ENCODE peak calls at places on chromosomes 3 and 15, in nine cellular contexts. One of them, this sample, is unnamed.

GRCh38 chr3:72034956-72035355 is 250.0 kb upstream of the PROK2 start:
- DNase-seq in IMR-90: no peak
- DNase-seq in GM23338: no peak
- DNase-seq in Peyer's patch: no peak
- DNase-seq in AG04449: no peak
- DNase-seq in stomach: no peak
- DNase-seq in lower lobe of right lung: no peak
- DNase-seq in prostate gland: no peak
- DNase-seq in breast epithelium: no peak
- DNase-seq in this sample: no peak

GRCh38 chr3:41118461-41119385 is 80.6 kb upstream of the CTNNB1 start:
- DNase-seq in lower lobe of right lung: no peak
- DNase-seq in IMR-90: no peak
- DNase-seq in stomach: no peak
- DNase-seq in GM23338: no peak
- DNase-seq in AG04449: no peak
- DNase-seq in prostate gland: no peak
- DNase-seq in breast epithelium: no peak
- DNase-seq in Peyer's patch: peak
- DNase-seq in this sample: no peak

GRCh38 chr15:90762109-90762508 is 45.0 kb downstream of the BLM start:
- DNase-seq in prostate gland: no peak
- DNase-seq in AG04449: no peak
- DNase-seq in lower lobe of right lung: peak
- DNase-seq in Peyer's patch: peak
- DNase-seq in stomach: peak
- DNase-seq in IMR-90: peak
- DNase-seq in breast epithelium: no peak
- DNase-seq in GM23338: peak
- DNase-seq in this sample: no peak

GRCh38 chr15:61226313-61227250 is 2.5 kb downstream of the RORA start:
- DNase-seq in stomach: no peak
- DNase-seq in AG04449: no peak
- DNase-seq in breast epithelium: no peak
- DNase-seq in prostate gland: no peak
- DNase-seq in GM23338: peak
- DNase-seq in lower lobe of right lung: no peak
- DNase-seq in IMR-90: peak
- DNase-seq in Peyer's patch: no peak
- DNase-seq in this sample: no peak

GRCh38 chr3:5122741-5123706 is 932 bp downstream of the ARL8B start:
- DNase-seq in AG04449: no peak
- DNase-seq in GM23338: peak
- DNase-seq in IMR-90: peak
- DNase-seq in prostate gland: peak
- DNase-seq in stomach: peak
- DNase-seq in breast epithelium: no peak
- DNase-seq in lower lobe of right lung: peak
- DNase-seq in Peyer's patch: peak
- DNase-seq in this sample: peak

GRCh38 chr15:65634381-65634780 is 12.6 kb downstream of the SLC24A1 start:
- DNase-seq in AG04449: no peak
- DNase-seq in prostate gland: no peak
- DNase-seq in lower lobe of right lung: no peak
- DNase-seq in Peyer's patch: no peak
- DNase-seq in breast epithelium: no peak
- DNase-seq in GM23338: no peak
- DNase-seq in IMR-90: no peak
- DNase-seq in stomach: no peak
- DNase-seq in this sample: no peak

GRCh38 chr3:12507871-12508281 is 23.6 kb downstream of the TSEN2 start:
- DNase-seq in Peyer's patch: no peak
- DNase-seq in AG04449: no peak
- DNase-seq in GM23338: no peak
- DNase-seq in breast epithelium: no peak
- DNase-seq in IMR-90: peak
- DNase-seq in lower lobe of right lung: no peak
- DNase-seq in stomach: no peak
- DNase-seq in prostate gland: no peak
- DNase-seq in this sample: no peak

GRCh38 chr3:126885425-126885824 is 97.5 kb upstream of the PLXNA1 start:
- DNase-seq in prostate gland: no peak
- DNase-seq in lower lobe of right lung: no peak
- DNase-seq in GM23338: no peak
- DNase-seq in AG04449: no peak
- DNase-seq in Peyer's patch: no peak
- DNase-seq in stomach: no peak
- DNase-seq in IMR-90: no peak
- DNase-seq in breast epithelium: no peak
- DNase-seq in this sample: no peak

GRCh38 chr3:42066516-42067181 is 24.5 kb upstream of the TRAK1 start:
- DNase-seq in stomach: no peak
- DNase-seq in lower lobe of right lung: no peak
- DNase-seq in breast epithelium: no peak
- DNase-seq in IMR-90: peak
- DNase-seq in prostate gland: no peak
- DNase-seq in Peyer's patch: peak
- DNase-seq in GM23338: peak
- DNase-seq in AG04449: no peak
- DNase-seq in this sample: no peak

GRCh38 chr15:100919481-100920405 is 586 bp downstream of the LRRK1 start:
- DNase-seq in Peyer's patch: peak
- DNase-seq in stomach: no peak
- DNase-seq in prostate gland: no peak
- DNase-seq in IMR-90: peak
- DNase-seq in lower lobe of right lung: peak
- DNase-seq in AG04449: no peak
- DNase-seq in breast epithelium: no peak
- DNase-seq in GM23338: peak
- DNase-seq in this sample: no peak

GRCh38 chr3:174270841-174271240 is 588.3 kb upstream of the NAALADL2 start:
- DNase-seq in lower lobe of right lung: no peak
- DNase-seq in GM23338: no peak
- DNase-seq in AG04449: peak
- DNase-seq in prostate gland: no peak
- DNase-seq in stomach: no peak
- DNase-seq in Peyer's patch: no peak
- DNase-seq in breast epithelium: no peak
- DNase-seq in IMR-90: peak
- DNase-seq in this sample: no peak

GRCh38 chr15:31474059-31474868 is 147.6 kb downstream of the KLF13 start:
- DNase-seq in breast epithelium: no peak
- DNase-seq in lower lobe of right lung: no peak
- DNase-seq in GM23338: no peak
- DNase-seq in AG04449: no peak
- DNase-seq in Peyer's patch: peak
- DNase-seq in IMR-90: no peak
- DNase-seq in prostate gland: no peak
- DNase-seq in stomach: peak
- DNase-seq in this sample: no peak

GRCh38 chr3:50375200-50375931 is 16.0 kb upstream of the TMEM115 start:
- DNase-seq in GM23338: peak
- DNase-seq in stomach: no peak
- DNase-seq in IMR-90: no peak
- DNase-seq in prostate gland: no peak
- DNase-seq in breast epithelium: no peak
- DNase-seq in Peyer's patch: no peak
- DNase-seq in AG04449: no peak
- DNase-seq in lower lobe of right lung: no peak
- DNase-seq in this sample: no peak
- TF ChIP-seq CTCF in GM23338: peak
- TF ChIP-seq CTCF in stomach: no peak
- TF ChIP-seq CTCF in IMR-90: no peak
- TF ChIP-seq CTCF in prostate gland: no peak
- TF ChIP-seq CTCF in breast epithelium: no peak
- TF ChIP-seq CTCF in Peyer's patch: no peak
- TF ChIP-seq CTCF in AG04449: no peak
- TF ChIP-seq CTCF in lower lobe of right lung: no peak
- TF ChIP-seq CTCF in this sample: no peak

GRCh38 chr3:106083207-106083606 is 214.4 kb upstream of the CBLB start:
- DNase-seq in IMR-90: no peak
- DNase-seq in stomach: no peak
- DNase-seq in Peyer's patch: no peak
- DNase-seq in lower lobe of right lung: no peak
- DNase-seq in GM23338: no peak
- DNase-seq in prostate gland: no peak
- DNase-seq in breast epithelium: no peak
- DNase-seq in AG04449: no peak
- DNase-seq in this sample: no peak
- H3K4me3 ChIP-seq in IMR-90: no peak
- H3K4me3 ChIP-seq in stomach: no peak
- H3K4me3 ChIP-seq in Peyer's patch: no peak
- H3K4me3 ChIP-seq in lower lobe of right lung: no peak
- H3K4me3 ChIP-seq in GM23338: no peak
- H3K4me3 ChIP-seq in prostate gland: no peak
- H3K4me3 ChIP-seq in breast epithelium: no peak
- H3K4me3 ChIP-seq in AG04449: no peak
- H3K4me3 ChIP-seq in this sample: no peak

GRCh38 chr3:66441692-66442091 is 59.1 kb downstream of the LRIG1 start:
- DNase-seq in prostate gland: no peak
- DNase-seq in lower lobe of right lung: no peak
- DNase-seq in GM23338: no peak
- DNase-seq in IMR-90: no peak
- DNase-seq in Peyer's patch: no peak
- DNase-seq in breast epithelium: no peak
- DNase-seq in AG04449: no peak
- DNase-seq in stomach: no peak
- DNase-seq in this sample: no peak
- TF ChIP-seq CTCF in prostate gland: no peak
- TF ChIP-seq CTCF in lower lobe of right lung: no peak
- TF ChIP-seq CTCF in GM23338: no peak
- TF ChIP-seq CTCF in IMR-90: no peak
- TF ChIP-seq CTCF in Peyer's patch: no peak
- TF ChIP-seq CTCF in breast epithelium: no peak
- TF ChIP-seq CTCF in AG04449: no peak
- TF ChIP-seq CTCF in stomach: no peak
- TF ChIP-seq CTCF in this sample: no peak

GRCh38 chr15:78195735-78196201 is 38.6 kb downstream of the ACSBG1 start:
- DNase-seq in IMR-90: no peak
- DNase-seq in lower lobe of right lung: no peak
- DNase-seq in prostate gland: peak
- DNase-seq in breast epithelium: no peak
- DNase-seq in stomach: peak
- DNase-seq in GM23338: peak
- DNase-seq in AG04449: no peak
- DNase-seq in Peyer's patch: peak
- DNase-seq in this sample: no peak

GRCh38 chr15:78193731-78194567 is 40.4 kb downstream of the ACSBG1 start:
- DNase-seq in prostate gland: no peak
- DNase-seq in IMR-90: no peak
- DNase-seq in GM23338: no peak
- DNase-seq in AG04449: no peak
- DNase-seq in Peyer's patch: peak
- DNase-seq in stomach: peak
- DNase-seq in breast epithelium: no peak
- DNase-seq in lower lobe of right lung: no peak
- DNase-seq in this sample: no peak

GRCh38 chr15:78197632-78198031 is 36.7 kb downstream of the ACSBG1 start:
- DNase-seq in stomach: peak
- DNase-seq in breast epithelium: no peak
- DNase-seq in Peyer's patch: peak
- DNase-seq in prostate gland: no peak
- DNase-seq in lower lobe of right lung: no peak
- DNase-seq in GM23338: no peak
- DNase-seq in IMR-90: no peak
- DNase-seq in AG04449: no peak
- DNase-seq in this sample: no peak

GRCh38 chr15:78194568-78194925 is 39.8 kb downstream of the ACSBG1 start:
- DNase-seq in prostate gland: no peak
- DNase-seq in breast epithelium: no peak
- DNase-seq in stomach: peak
- DNase-seq in IMR-90: no peak
- DNase-seq in Peyer's patch: peak
- DNase-seq in lower lobe of right lung: no peak
- DNase-seq in GM23338: no peak
- DNase-seq in AG04449: no peak
- DNase-seq in this sample: no peak

GRCh38 chr15:78192826-78193594 is 41.4 kb downstream of the ACSBG1 start:
- DNase-seq in breast epithelium: no peak
- DNase-seq in GM23338: no peak
- DNase-seq in stomach: peak
- DNase-seq in prostate gland: no peak
- DNase-seq in Peyer's patch: peak
- DNase-seq in IMR-90: no peak
- DNase-seq in AG04449: no peak
- DNase-seq in lower lobe of right lung: no peak
- DNase-seq in this sample: no peak
- H3K4me3 ChIP-seq in breast epithelium: no peak
- H3K4me3 ChIP-seq in GM23338: no peak
- H3K4me3 ChIP-seq in stomach: no peak
- H3K4me3 ChIP-seq in prostate gland: no peak
- H3K4me3 ChIP-seq in Peyer's patch: no peak
- H3K4me3 ChIP-seq in IMR-90: no peak
- H3K4me3 ChIP-seq in AG04449: no peak
- H3K4me3 ChIP-seq in lower lobe of right lung: no peak
- H3K4me3 ChIP-seq in this sample: no peak

GRCh38 chr15:45662375-45662774 is 27.5 kb downstream of the SQOR start:
- DNase-seq in prostate gland: no peak
- DNase-seq in stomach: no peak
- DNase-seq in lower lobe of right lung: no peak
- DNase-seq in GM23338: peak
- DNase-seq in IMR-90: no peak
- DNase-seq in AG04449: no peak
- DNase-seq in Peyer's patch: no peak
- DNase-seq in breast epithelium: no peak
- DNase-seq in this sample: no peak
- TF ChIP-seq CTCF in prostate gland: no peak
- TF ChIP-seq CTCF in stomach: no peak
- TF ChIP-seq CTCF in lower lobe of right lung: no peak
- TF ChIP-seq CTCF in GM23338: peak
- TF ChIP-seq CTCF in IMR-90: no peak
- TF ChIP-seq CTCF in AG04449: no peak
- TF ChIP-seq CTCF in Peyer's patch: no peak
- TF ChIP-seq CTCF in breast epithelium: no peak
- TF ChIP-seq CTCF in this sample: no peak

DNA sequence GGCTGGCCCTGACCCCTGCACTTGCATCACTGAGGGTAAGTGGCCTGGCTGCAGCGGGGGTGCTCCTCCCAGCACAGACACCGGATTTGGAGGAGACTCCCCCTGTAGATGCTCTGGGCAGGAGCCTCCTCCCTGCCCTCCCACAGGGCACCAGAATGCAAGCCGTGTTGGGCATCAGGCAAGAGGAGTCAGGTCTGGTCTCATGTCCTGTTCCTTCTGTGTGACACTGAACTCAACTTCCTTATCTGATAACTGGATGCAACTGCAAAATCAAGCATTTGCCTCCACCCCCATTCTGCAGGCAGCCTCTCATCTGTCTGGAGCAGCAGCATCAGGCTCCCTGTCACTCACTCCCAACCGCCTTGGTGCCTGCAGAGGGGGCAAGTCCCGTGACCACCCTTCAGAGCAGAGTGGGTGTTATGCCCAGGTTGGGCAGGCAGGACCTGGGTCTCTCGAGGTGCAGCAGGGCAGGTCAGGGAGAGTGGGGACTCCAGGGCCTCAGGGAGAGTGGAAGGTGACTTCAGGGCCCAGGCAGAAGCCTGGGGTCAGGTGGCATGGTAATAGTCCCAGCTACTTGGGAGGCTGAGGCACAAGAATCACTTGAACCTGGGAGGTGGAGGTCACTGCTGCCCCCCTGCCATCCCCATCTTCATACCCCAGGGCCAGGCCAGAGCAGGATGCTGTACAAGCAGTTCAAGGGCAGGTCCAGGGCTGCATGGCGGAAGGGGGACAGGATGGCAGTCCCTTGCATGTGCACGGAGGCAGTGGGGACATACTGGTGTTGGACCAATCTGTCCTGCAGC is 10.5 kb upstream of the RPL29 start:
- DNase-seq in AG04449: no peak
- DNase-seq in IMR-90: no peak
- DNase-seq in stomach: no peak
- DNase-seq in lower lobe of right lung: no peak
- DNase-seq in Peyer's patch: no peak
- DNase-seq in breast epithelium: no peak
- DNase-seq in prostate gland: no peak
- DNase-seq in GM23338: no peak
- DNase-seq in this sample: no peak
- H3K4me3 ChIP-seq in AG04449: no peak
- H3K4me3 ChIP-seq in IMR-90: no peak
- H3K4me3 ChIP-seq in stomach: no peak
- H3K4me3 ChIP-seq in lower lobe of right lung: no peak
- H3K4me3 ChIP-seq in Peyer's patch: no peak
- H3K4me3 ChIP-seq in breast epithelium: no peak
- H3K4me3 ChIP-seq in prostate gland: no peak
- H3K4me3 ChIP-seq in GM23338: peak
- H3K4me3 ChIP-seq in this sample: no peak

This sample was measured in LNCaP clone FGC.